ENCODE peak calls at places on chromosomes 13 and 19, in four cellular contexts. One of them, this sample, is unnamed.

GRCh38 chr13:101576977-101577376 is 124.5 kb downstream of the ITGBL1 start:
- DNase-seq in endothelial cell of umbilical vein: no peak
- DNase-seq in GM12878: no peak
- DNase-seq in A549: no peak
- DNase-seq in this sample: no peak

GRCh38 chr19:45177817-45178261 is at the start of gene TRAPPC6A:
- DNase-seq in GM12878: no peak
- DNase-seq in A549: peak; percentile 64
- DNase-seq in endothelial cell of umbilical vein: no peak
- DNase-seq in this sample: peak; percentile 80

GRCh38 chr13:90868321-90868920 is 479.1 kb upstream of the MIR17HG start:
- DNase-seq in GM12878: no peak
- DNase-seq in A549: no peak
- DNase-seq in endothelial cell of umbilical vein: peak; percentile 23
- DNase-seq in this sample: peak; percentile 37

GRCh38 chr19:19343016-19343362 is 22.4 kb downstream of the MAU2 start:
- DNase-seq in GM12878: no peak
- DNase-seq in endothelial cell of umbilical vein: no peak
- DNase-seq in A549: no peak
- DNase-seq in this sample: no peak

GRCh38 chr19:52343548-52343947 is 7.5 kb downstream of the ZNF610 start:
- DNase-seq in GM12878: no peak
- DNase-seq in A549: no peak
- DNase-seq in endothelial cell of umbilical vein: peak; percentile 39
- DNase-seq in this sample: peak; percentile 83

GRCh38 chr13:76773695-76774094 is 112.5 kb downstream of the KCTD12 start:
- DNase-seq in GM12878: no peak
- DNase-seq in endothelial cell of umbilical vein: no peak
- DNase-seq in A549: no peak
- DNase-seq in this sample: no peak

GRCh38 chr13:59671853-59672252 is 491.9 kb downstream of the DIAPH3 start:
- DNase-seq in A549: no peak
- DNase-seq in GM12878: no peak
- DNase-seq in endothelial cell of umbilical vein: peak; percentile 62
- DNase-seq in this sample: no peak

GRCh38 chr13:29522044-29522685 is 73.3 kb downstream of the SLC7A1 start:
- DNase-seq in endothelial cell of umbilical vein: no peak
- DNase-seq in GM12878: no peak
- DNase-seq in A549: no peak
- DNase-seq in this sample: peak; percentile 35

GRCh38 chr13:110593430-110594130 is 21.8 kb upstream of the NAXD start:
- DNase-seq in A549: peak; percentile 49
- DNase-seq in GM12878: no peak
- DNase-seq in endothelial cell of umbilical vein: peak; percentile 63
- DNase-seq in this sample: peak; percentile 78

GRCh38 chr13:73287871-73288270 is 229.1 kb downstream of the KLF5 start:
- DNase-seq in A549: no peak
- DNase-seq in endothelial cell of umbilical vein: no peak
- DNase-seq in GM12878: no peak
- DNase-seq in this sample: no peak

GRCh38 chr19:51354103-51354741 is 12.0 kb downstream of the ETFB start:
- DNase-seq in A549: no peak
- DNase-seq in GM12878: no peak
- DNase-seq in endothelial cell of umbilical vein: no peak
- DNase-seq in this sample: no peak

GRCh38 chr19:39494661-39495060 is 4.1 kb upstream of the DLL3 start:
- DNase-seq in endothelial cell of umbilical vein: no peak
- DNase-seq in A549: no peak
- DNase-seq in GM12878: no peak
- DNase-seq in this sample: no peak

GRCh38 chr13:35164324-35164932 is 222.4 kb downstream of the NBEA start:
- DNase-seq in A549: peak; percentile 2
- DNase-seq in endothelial cell of umbilical vein: peak; percentile 59
- DNase-seq in GM12878: peak; percentile 40
- DNase-seq in this sample: peak; percentile 44

GRCh38 chr13:49810825-49811526 is 18.5 kb upstream of the KPNA3 start:
- DNase-seq in A549: no peak
- DNase-seq in GM12878: no peak
- DNase-seq in endothelial cell of umbilical vein: no peak
- DNase-seq in this sample: peak; percentile 20

GRCh38 chr19:38082256-38083118 is 141.5 kb downstream of the DPF1 start:
- DNase-seq in GM12878: no peak
- DNase-seq in A549: no peak
- DNase-seq in endothelial cell of umbilical vein: no peak
- DNase-seq in this sample: no peak

GRCh38 chr19:55484571-55485438 is at the start of gene NAT14:
- DNase-seq in endothelial cell of umbilical vein: peak; percentile 61
- DNase-seq in A549: peak; percentile 94
- DNase-seq in GM12878: no peak
- DNase-seq in this sample: peak; percentile 67

GRCh38 chr19:29515706-29516357 is 10.0 kb upstream of the VSTM2B start:
- DNase-seq in GM12878: no peak
- DNase-seq in endothelial cell of umbilical vein: no peak
- DNase-seq in A549: no peak
- DNase-seq in this sample: no peak

GRCh38 chr19:24074720-24075119 is 12.3 kb upstream of the ZNF254 start:
- DNase-seq in endothelial cell of umbilical vein: no peak
- DNase-seq in GM12878: no peak
- DNase-seq in A549: no peak
- DNase-seq in this sample: peak; percentile 85

GRCh38 chr13:49651775-49652690 is 23.7 kb downstream of the ARL11 start:
- DNase-seq in A549: no peak
- DNase-seq in GM12878: no peak
- DNase-seq in endothelial cell of umbilical vein: no peak
- DNase-seq in this sample: no peak

GRCh38 chr13:98285852-98286594 is 109.0 kb upstream of the RNF113B start:
- DNase-seq in GM12878: no peak
- DNase-seq in A549: no peak
- DNase-seq in endothelial cell of umbilical vein: no peak
- DNase-seq in this sample: no peak

GRCh38 chr19:1875646-1876493 is 9.4 kb downstream of the ABHD17A start:
- DNase-seq in endothelial cell of umbilical vein: peak; percentile 91
- DNase-seq in A549: no peak
- DNase-seq in GM12878: peak; percentile 51
- DNase-seq in this sample: peak; percentile 90
- TF ChIP-seq POLR2A in endothelial cell of umbilical vein: peak; percentile 88
- TF ChIP-seq POLR2A in A549: peak; percentile 93
- TF ChIP-seq POLR2A in GM12878: peak; percentile 96
- TF ChIP-seq POLR2A in this sample: peak; percentile 64

DNA sequence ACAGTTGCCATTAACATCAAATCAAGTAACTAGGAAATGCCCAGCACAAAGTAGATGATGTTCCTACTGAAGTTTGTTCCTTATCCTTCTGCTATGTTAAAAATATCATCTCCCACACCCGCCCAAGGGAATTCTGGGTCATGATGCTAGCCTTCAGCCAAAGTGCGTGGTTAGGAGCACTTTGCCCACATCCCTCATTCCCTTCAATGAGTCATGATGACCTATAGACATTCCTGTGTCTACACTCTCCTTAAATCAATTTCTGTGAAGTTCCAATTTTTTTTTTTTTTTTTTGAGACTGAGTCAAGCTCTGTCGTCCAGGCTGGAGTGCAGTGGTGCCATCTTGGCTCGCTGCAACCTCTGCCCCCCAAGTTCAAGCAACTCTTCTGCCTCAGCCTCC is 17.0 kb downstream of the RXFP2 start:
- DNase-seq in endothelial cell of umbilical vein: no peak
- DNase-seq in A549: no peak
- DNase-seq in GM12878: no peak
- DNase-seq in this sample: no peak
- TF ChIP-seq MAX in endothelial cell of umbilical vein: no peak
- TF ChIP-seq MAX in A549: no peak
- TF ChIP-seq MAX in GM12878: no peak
- TF ChIP-seq MAX in this sample: no peak

DNA sequence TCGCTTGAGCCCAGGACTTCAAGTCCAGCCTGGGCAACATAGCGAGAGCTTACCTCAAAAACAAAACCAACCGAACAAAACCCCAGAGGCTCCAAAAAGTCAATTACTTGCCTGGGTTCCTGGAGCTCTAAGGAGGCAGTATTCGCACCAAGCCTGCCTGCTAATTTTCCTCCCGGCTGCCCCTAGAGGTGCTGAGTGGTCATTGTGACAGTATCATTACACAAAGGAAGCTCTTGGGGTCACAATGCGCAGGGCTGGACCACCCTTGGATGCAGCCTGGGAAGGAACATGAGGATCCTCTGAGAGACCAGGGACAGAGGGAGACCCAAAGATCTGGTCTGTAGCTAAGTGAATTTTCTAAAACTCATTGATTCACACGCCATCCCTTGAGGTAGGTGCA is 8.5 kb upstream of the PEX11G start:
- DNase-seq in endothelial cell of umbilical vein: no peak
- DNase-seq in GM12878: no peak
- DNase-seq in A549: no peak
- DNase-seq in this sample: peak; percentile 46
- TF ChIP-seq CTCF in endothelial cell of umbilical vein: peak; percentile 40
- TF ChIP-seq CTCF in GM12878: peak; percentile 40
- TF ChIP-seq CTCF in A549: no peak
- TF ChIP-seq CTCF in this sample: peak; percentile 66

DNA sequence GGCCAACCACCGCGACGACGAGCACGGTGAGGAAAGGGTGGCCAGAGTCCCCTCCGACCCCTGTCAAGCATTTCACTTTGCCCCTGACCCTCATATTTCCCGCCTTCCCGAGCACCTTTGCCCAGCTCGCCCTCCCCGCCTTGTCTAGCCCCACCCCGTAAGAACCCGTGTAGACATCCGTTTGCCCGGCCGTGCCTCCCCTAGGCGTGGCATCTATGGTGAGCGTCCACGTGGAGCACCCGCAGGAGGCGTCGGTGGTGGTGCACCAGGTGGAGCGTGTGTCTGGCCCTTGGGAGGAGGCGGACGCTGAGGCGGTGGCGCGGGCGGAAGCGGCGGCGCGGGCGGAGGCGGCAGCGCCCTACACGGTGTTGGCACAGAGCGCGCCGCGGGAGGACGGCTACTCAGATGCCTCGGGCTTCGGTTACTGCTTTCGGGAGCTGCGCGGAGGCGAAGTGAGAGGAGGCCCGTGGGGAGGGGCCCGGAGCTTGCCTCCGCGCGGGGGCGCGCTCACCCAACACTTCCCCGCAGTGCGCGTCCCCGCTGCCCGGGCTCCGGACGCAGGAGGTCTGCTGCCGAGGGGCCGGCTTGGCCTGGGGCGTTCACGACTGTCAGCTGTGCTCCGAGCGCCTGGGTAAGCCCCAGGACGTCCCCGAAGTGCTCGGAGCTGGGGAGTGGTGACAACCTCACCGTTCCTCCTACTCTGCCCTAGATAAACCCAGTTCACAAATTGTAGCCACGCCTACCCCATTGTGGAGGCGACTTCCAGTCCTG is 4.2 kb downstream of the LTBP4 start:
- DNase-seq in GM12878: peak; percentile 48
- DNase-seq in A549: peak; percentile 99
- DNase-seq in endothelial cell of umbilical vein: no peak
- DNase-seq in this sample: peak; percentile 71
- TF ChIP-seq POLR2A in GM12878: peak; percentile 52
- TF ChIP-seq POLR2A in A549: peak; percentile 29
- TF ChIP-seq POLR2A in endothelial cell of umbilical vein: peak; percentile 47
- TF ChIP-seq POLR2A in this sample: no peak

GRCh38 chr19:8486661-8487136 is 15.7 kb downstream of the PRAM1 start:
- DNase-seq in GM12878: no peak
- DNase-seq in A549: no peak
- DNase-seq in endothelial cell of umbilical vein: no peak
- DNase-seq in this sample: no peak

GRCh38 chr19:8489591-8490394 is 12.6 kb downstream of the PRAM1 start:
- DNase-seq in endothelial cell of umbilical vein: no peak
- DNase-seq in A549: no peak
- DNase-seq in GM12878: no peak
- DNase-seq in this sample: peak; percentile 34

GRCh38 chr19:8485561-8486371 is 16.7 kb downstream of the PRAM1 start:
- DNase-seq in endothelial cell of umbilical vein: no peak
- DNase-seq in GM12878: no peak
- DNase-seq in A549: no peak
- DNase-seq in this sample: no peak

GRCh38 chr19:8488351-8488750 is 14.1 kb downstream of the PRAM1 start:
- DNase-seq in GM12878: no peak
- DNase-seq in A549: no peak
- DNase-seq in endothelial cell of umbilical vein: no peak
- DNase-seq in this sample: peak; percentile 33

DNA sequence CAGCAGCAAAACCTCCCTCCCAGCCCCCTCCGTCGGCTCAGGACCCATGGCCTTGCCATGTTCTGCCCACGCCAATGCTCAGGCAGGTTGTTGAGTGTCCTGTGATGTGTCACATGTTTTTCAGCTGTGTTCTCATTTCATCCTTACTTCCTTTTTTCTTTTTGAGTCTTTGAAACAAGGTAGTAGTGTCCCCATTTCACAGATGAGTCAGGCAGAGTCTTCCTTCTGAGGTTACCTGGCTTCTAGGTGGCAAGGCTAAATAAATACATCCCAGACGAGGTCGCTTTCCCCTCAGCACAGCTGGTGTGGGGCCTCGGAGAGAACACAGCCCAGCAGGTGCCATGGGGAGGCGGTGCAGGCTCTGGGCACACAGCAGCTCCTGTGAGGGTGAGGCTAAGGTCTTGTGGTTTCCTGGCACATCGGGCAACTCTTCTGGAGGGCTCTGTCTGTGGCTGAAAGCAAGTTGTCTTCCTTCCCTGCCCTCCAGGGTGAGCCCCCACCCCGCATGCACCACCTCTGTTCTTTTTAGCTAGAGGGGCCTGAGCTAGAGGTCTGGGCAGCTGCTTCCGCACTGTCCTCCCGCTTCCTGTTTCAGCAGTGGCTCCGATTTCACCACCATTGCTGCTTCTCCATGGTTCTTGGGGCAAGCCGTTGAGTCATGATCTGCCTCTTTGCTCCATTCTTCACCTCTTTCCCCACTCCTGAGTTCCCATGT is 15.1 kb downstream of the PRAM1 start:
- DNase-seq in endothelial cell of umbilical vein: no peak
- DNase-seq in GM12878: no peak
- DNase-seq in A549: no peak
- DNase-seq in this sample: peak; percentile 100
- TF ChIP-seq MAX in endothelial cell of umbilical vein: no peak
- TF ChIP-seq MAX in GM12878: no peak
- TF ChIP-seq MAX in A549: no peak
- TF ChIP-seq MAX in this sample: peak; percentile 82

GRCh38 chr19:53466726-53467125 is 807 bp upstream of the ZNF813 start:
- DNase-seq in A549: no peak
- DNase-seq in GM12878: no peak
- DNase-seq in endothelial cell of umbilical vein: peak; percentile 12
- DNase-seq in this sample: no peak
- TF ChIP-seq CTCF in A549: no peak
- TF ChIP-seq CTCF in GM12878: no peak
- TF ChIP-seq CTCF in endothelial cell of umbilical vein: no peak
- TF ChIP-seq CTCF in this sample: no peak